ENCODE peak calls at places on chromosomes 16 and 17, in ten cellular contexts. One of them, this sample, is unnamed.
A peak's percentile ranks its signal among the peaks of the same experiment; 100 is the strongest.

GRCh38 chr16:49793244-49793643 is 62.7 kb downstream of the ZNF423 start:
- DNase-seq in thyroid gland: no peak
- DNase-seq in lower leg skin: no peak
- DNase-seq in AG10803: no peak
- DNase-seq in dorsolateral prefrontal cortex: no peak
- DNase-seq in thoracic aorta: no peak
- DNase-seq in CD8-positive, alpha-beta T cell: no peak
- DNase-seq in CD4-positive, alpha-beta T cell: no peak
- DNase-seq in PC-9: no peak
- DNase-seq in AG09319: no peak
- DNase-seq in this sample: no peak

GRCh38 chr16:87043273-87044030 is 273.7 kb downstream of the C16orf95 start:
- DNase-seq in thyroid gland: no peak
- DNase-seq in lower leg skin: no peak
- DNase-seq in AG10803: peak; percentile 8
- DNase-seq in dorsolateral prefrontal cortex: no peak
- DNase-seq in thoracic aorta: no peak
- DNase-seq in CD8-positive, alpha-beta T cell: no peak
- DNase-seq in CD4-positive, alpha-beta T cell: no peak
- DNase-seq in PC-9: no peak
- DNase-seq in AG09319: no peak
- DNase-seq in this sample: no peak

GRCh38 chr16:77183137-77183536 is 7.9 kb upstream of the MON1B start:
- DNase-seq in thyroid gland: no peak
- DNase-seq in lower leg skin: no peak
- DNase-seq in AG10803: peak; percentile 29
- DNase-seq in dorsolateral prefrontal cortex: no peak
- DNase-seq in thoracic aorta: no peak
- DNase-seq in CD8-positive, alpha-beta T cell: no peak
- DNase-seq in CD4-positive, alpha-beta T cell: no peak
- DNase-seq in PC-9: peak; percentile 41
- DNase-seq in AG09319: no peak
- DNase-seq in this sample: peak; percentile 73

GRCh38 chr17:2262146-2262587 is 41.4 kb downstream of the SMG6 start:
- DNase-seq in thyroid gland: no peak
- DNase-seq in lower leg skin: no peak
- DNase-seq in AG10803: peak; percentile 90
- DNase-seq in dorsolateral prefrontal cortex: no peak
- DNase-seq in thoracic aorta: no peak
- DNase-seq in CD8-positive, alpha-beta T cell: no peak
- DNase-seq in CD4-positive, alpha-beta T cell: no peak
- DNase-seq in PC-9: no peak
- DNase-seq in AG09319: no peak
- DNase-seq in this sample: peak; percentile 76

GRCh38 chr17:63382136-63382535 is 64.0 kb downstream of the CYB561 start:
- DNase-seq in thyroid gland: no peak
- DNase-seq in lower leg skin: no peak
- DNase-seq in AG10803: no peak
- DNase-seq in dorsolateral prefrontal cortex: no peak
- DNase-seq in thoracic aorta: no peak
- DNase-seq in CD8-positive, alpha-beta T cell: no peak
- DNase-seq in CD4-positive, alpha-beta T cell: no peak
- DNase-seq in PC-9: no peak
- DNase-seq in AG09319: no peak
- DNase-seq in this sample: no peak

GRCh38 chr17:15351925-15352324 is 10.5 kb upstream of the TEKT3 start:
- DNase-seq in thyroid gland: no peak
- DNase-seq in lower leg skin: no peak
- DNase-seq in AG10803: peak; percentile 86
- DNase-seq in dorsolateral prefrontal cortex: no peak
- DNase-seq in thoracic aorta: no peak
- DNase-seq in CD8-positive, alpha-beta T cell: no peak
- DNase-seq in CD4-positive, alpha-beta T cell: no peak
- DNase-seq in PC-9: peak; percentile 43
- DNase-seq in AG09319: peak; percentile 56
- DNase-seq in this sample: peak; percentile 89

GRCh38 chr17:64006361-64007088 is 8.4 kb downstream of the PRR29 start:
- DNase-seq in thyroid gland: no peak
- DNase-seq in lower leg skin: peak; percentile 85
- DNase-seq in AG10803: no peak
- DNase-seq in dorsolateral prefrontal cortex: peak; percentile 0
- DNase-seq in thoracic aorta: no peak
- DNase-seq in CD8-positive, alpha-beta T cell: no peak
- DNase-seq in CD4-positive, alpha-beta T cell: no peak
- DNase-seq in PC-9: no peak
- DNase-seq in AG09319: no peak
- DNase-seq in this sample: no peak

GRCh38 chr16:46658925-46659324 is 30.1 kb downstream of the VPS35 start:
- DNase-seq in thyroid gland: peak; percentile 3
- DNase-seq in lower leg skin: no peak
- DNase-seq in AG10803: no peak
- DNase-seq in dorsolateral prefrontal cortex: peak; percentile 29
- DNase-seq in thoracic aorta: no peak
- DNase-seq in CD8-positive, alpha-beta T cell: no peak
- DNase-seq in CD4-positive, alpha-beta T cell: no peak
- DNase-seq in PC-9: no peak
- DNase-seq in AG09319: no peak
- DNase-seq in this sample: no peak

GRCh38 chr16:9092282-9092962 is 978 bp downstream of the HAPSTR1 start:
- DNase-seq in thyroid gland: peak; percentile 40
- DNase-seq in lower leg skin: peak; percentile 91
- DNase-seq in AG10803: no peak
- DNase-seq in dorsolateral prefrontal cortex: no peak
- DNase-seq in thoracic aorta: no peak
- DNase-seq in CD8-positive, alpha-beta T cell: peak; percentile 45
- DNase-seq in CD4-positive, alpha-beta T cell: peak; percentile 40
- DNase-seq in PC-9: no peak
- DNase-seq in AG09319: no peak
- DNase-seq in this sample: no peak

GRCh38 chr17:1730345-1731193 is 6.1 kb downstream of the WDR81 start:
- DNase-seq in thyroid gland: peak; percentile 53
- DNase-seq in lower leg skin: peak; percentile 95
- DNase-seq in AG10803: peak; percentile 82
- DNase-seq in dorsolateral prefrontal cortex: no peak
- DNase-seq in thoracic aorta: no peak
- DNase-seq in CD8-positive, alpha-beta T cell: no peak
- DNase-seq in CD4-positive, alpha-beta T cell: no peak
- DNase-seq in PC-9: no peak
- DNase-seq in AG09319: peak; percentile 67
- DNase-seq in this sample: peak; percentile 70

GRCh38 chr16:56744996-56745640 is 15.2 kb downstream of the NUP93 start:
- DNase-seq in thyroid gland: peak; percentile 55
- DNase-seq in lower leg skin: no peak
- DNase-seq in AG10803: no peak
- DNase-seq in dorsolateral prefrontal cortex: no peak
- DNase-seq in thoracic aorta: no peak
- DNase-seq in CD8-positive, alpha-beta T cell: no peak
- DNase-seq in CD4-positive, alpha-beta T cell: no peak
- DNase-seq in PC-9: no peak
- DNase-seq in AG09319: no peak
- DNase-seq in this sample: no peak

GRCh38 chr16:17591655-17592405 is 121.1 kb upstream of the XYLT1 start:
- DNase-seq in thyroid gland: peak; percentile 3
- DNase-seq in lower leg skin: no peak
- DNase-seq in AG10803: no peak
- DNase-seq in dorsolateral prefrontal cortex: no peak
- DNase-seq in thoracic aorta: no peak
- DNase-seq in CD8-positive, alpha-beta T cell: no peak
- DNase-seq in CD4-positive, alpha-beta T cell: peak; percentile 5
- DNase-seq in PC-9: no peak
- DNase-seq in AG09319: no peak
- DNase-seq in this sample: no peak
- TF ChIP-seq CTCF in thyroid gland: no peak
- TF ChIP-seq CTCF in lower leg skin: no peak
- TF ChIP-seq CTCF in AG10803: no peak
- TF ChIP-seq CTCF in dorsolateral prefrontal cortex: no peak
- TF ChIP-seq CTCF in thoracic aorta: no peak
- TF ChIP-seq CTCF in CD8-positive, alpha-beta T cell: no peak
- TF ChIP-seq CTCF in CD4-positive, alpha-beta T cell: no peak
- TF ChIP-seq CTCF in PC-9: no peak
- TF ChIP-seq CTCF in AG09319: no peak
- TF ChIP-seq CTCF in this sample: no peak

DNA sequence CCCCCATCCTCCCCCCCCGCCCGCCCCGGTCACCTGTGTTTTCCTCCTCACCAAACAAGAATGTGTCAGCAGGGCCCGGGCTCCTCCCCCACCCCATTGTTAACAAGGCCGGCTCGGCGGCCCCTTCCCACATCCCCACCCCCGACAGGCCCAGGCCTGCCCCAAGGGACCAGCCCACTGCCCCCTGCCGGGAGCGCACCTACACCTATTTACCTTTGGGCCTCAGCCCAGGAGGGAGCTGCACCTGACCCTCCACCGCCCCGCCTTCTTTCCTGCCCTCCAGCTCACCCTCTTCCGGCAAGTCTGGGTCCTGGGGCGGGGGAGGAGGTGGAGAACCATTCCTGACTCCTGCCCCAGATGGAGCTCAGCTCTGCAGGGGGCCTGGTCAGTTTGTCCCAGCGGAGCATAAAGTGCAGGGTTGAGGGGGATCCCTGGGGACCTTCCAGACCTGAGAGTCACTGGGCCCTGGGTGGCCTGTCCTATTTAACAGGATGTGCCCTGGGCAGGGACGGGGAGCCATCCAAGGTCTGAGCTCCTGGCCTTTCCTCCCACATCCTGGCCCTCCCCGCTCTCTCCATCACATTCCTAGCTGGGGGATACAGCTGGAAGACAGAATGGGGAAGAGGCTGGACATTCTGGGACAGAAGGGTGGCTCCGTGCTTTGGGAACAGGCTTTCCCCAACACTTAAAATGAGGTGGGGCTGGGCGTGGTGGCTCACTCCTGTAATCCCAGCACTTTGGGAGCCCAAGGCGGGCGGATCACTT is 8.3 kb downstream of the FOXJ1 start:
- DNase-seq in thyroid gland: peak; percentile 90
- DNase-seq in lower leg skin: no peak
- DNase-seq in AG10803: no peak
- DNase-seq in dorsolateral prefrontal cortex: no peak
- DNase-seq in thoracic aorta: no peak
- DNase-seq in CD8-positive, alpha-beta T cell: no peak
- DNase-seq in CD4-positive, alpha-beta T cell: no peak
- DNase-seq in PC-9: peak; percentile 77
- DNase-seq in AG09319: no peak
- DNase-seq in this sample: peak; percentile 92
- TF ChIP-seq CTCF in thyroid gland: no peak
- TF ChIP-seq CTCF in lower leg skin: no peak
- TF ChIP-seq CTCF in AG10803: no peak
- TF ChIP-seq CTCF in dorsolateral prefrontal cortex: no peak
- TF ChIP-seq CTCF in thoracic aorta: no peak
- TF ChIP-seq CTCF in CD8-positive, alpha-beta T cell: no peak
- TF ChIP-seq CTCF in CD4-positive, alpha-beta T cell: no peak
- TF ChIP-seq CTCF in PC-9: no peak
- TF ChIP-seq CTCF in AG09319: no peak
- TF ChIP-seq CTCF in this sample: no peak

GRCh38 chr17:81179220-81179619 is 13.2 kb upstream of the AATK start:
- DNase-seq in thyroid gland: no peak
- DNase-seq in lower leg skin: no peak
- DNase-seq in AG10803: no peak
- DNase-seq in dorsolateral prefrontal cortex: no peak
- DNase-seq in thoracic aorta: no peak
- DNase-seq in CD8-positive, alpha-beta T cell: no peak
- DNase-seq in CD4-positive, alpha-beta T cell: no peak
- DNase-seq in PC-9: no peak
- DNase-seq in AG09319: no peak
- DNase-seq in this sample: no peak
- TF ChIP-seq CTCF in thyroid gland: no peak
- TF ChIP-seq CTCF in lower leg skin: no peak
- TF ChIP-seq CTCF in AG10803: no peak
- TF ChIP-seq CTCF in dorsolateral prefrontal cortex: no peak
- TF ChIP-seq CTCF in thoracic aorta: no peak
- TF ChIP-seq CTCF in CD8-positive, alpha-beta T cell: no peak
- TF ChIP-seq CTCF in CD4-positive, alpha-beta T cell: no peak
- TF ChIP-seq CTCF in PC-9: no peak
- TF ChIP-seq CTCF in AG09319: no peak
- TF ChIP-seq CTCF in this sample: no peak

GRCh38 chr17:14211778-14212177 is 24.9 kb downstream of the CDRT15 start:
- DNase-seq in thyroid gland: peak; percentile 32
- DNase-seq in lower leg skin: no peak
- DNase-seq in AG10803: no peak
- DNase-seq in dorsolateral prefrontal cortex: no peak
- DNase-seq in thoracic aorta: no peak
- DNase-seq in CD8-positive, alpha-beta T cell: peak; percentile 42
- DNase-seq in CD4-positive, alpha-beta T cell: peak; percentile 20
- DNase-seq in PC-9: no peak
- DNase-seq in AG09319: no peak
- DNase-seq in this sample: no peak
- TF ChIP-seq CTCF in thyroid gland: peak; percentile 36
- TF ChIP-seq CTCF in lower leg skin: no peak
- TF ChIP-seq CTCF in AG10803: peak; percentile 48
- TF ChIP-seq CTCF in dorsolateral prefrontal cortex: peak; percentile 36
- TF ChIP-seq CTCF in thoracic aorta: no peak
- TF ChIP-seq CTCF in CD8-positive, alpha-beta T cell: peak; percentile 48
- TF ChIP-seq CTCF in CD4-positive, alpha-beta T cell: peak; percentile 31
- TF ChIP-seq CTCF in PC-9: peak; percentile 28
- TF ChIP-seq CTCF in AG09319: peak; percentile 51
- TF ChIP-seq CTCF in this sample: peak; percentile 22

GRCh38 chr17:11644265-11645212 is 46.3 kb downstream of the DNAH9 start:
- DNase-seq in thyroid gland: peak; percentile 75
- DNase-seq in lower leg skin: no peak
- DNase-seq in AG10803: peak; percentile 53
- DNase-seq in dorsolateral prefrontal cortex: peak; percentile 67
- DNase-seq in thoracic aorta: peak; percentile 7
- DNase-seq in CD8-positive, alpha-beta T cell: no peak
- DNase-seq in CD4-positive, alpha-beta T cell: no peak
- DNase-seq in PC-9: no peak
- DNase-seq in AG09319: no peak
- DNase-seq in this sample: peak; percentile 63
- TF ChIP-seq CTCF in thyroid gland: peak; percentile 69
- TF ChIP-seq CTCF in lower leg skin: no peak
- TF ChIP-seq CTCF in AG10803: peak; percentile 66
- TF ChIP-seq CTCF in dorsolateral prefrontal cortex: peak; percentile 88
- TF ChIP-seq CTCF in thoracic aorta: peak; percentile 53
- TF ChIP-seq CTCF in CD8-positive, alpha-beta T cell: peak; percentile 33
- TF ChIP-seq CTCF in CD4-positive, alpha-beta T cell: peak; percentile 66
- TF ChIP-seq CTCF in PC-9: peak; percentile 73
- TF ChIP-seq CTCF in AG09319: peak; percentile 35
- TF ChIP-seq CTCF in this sample: peak; percentile 74

DNA sequence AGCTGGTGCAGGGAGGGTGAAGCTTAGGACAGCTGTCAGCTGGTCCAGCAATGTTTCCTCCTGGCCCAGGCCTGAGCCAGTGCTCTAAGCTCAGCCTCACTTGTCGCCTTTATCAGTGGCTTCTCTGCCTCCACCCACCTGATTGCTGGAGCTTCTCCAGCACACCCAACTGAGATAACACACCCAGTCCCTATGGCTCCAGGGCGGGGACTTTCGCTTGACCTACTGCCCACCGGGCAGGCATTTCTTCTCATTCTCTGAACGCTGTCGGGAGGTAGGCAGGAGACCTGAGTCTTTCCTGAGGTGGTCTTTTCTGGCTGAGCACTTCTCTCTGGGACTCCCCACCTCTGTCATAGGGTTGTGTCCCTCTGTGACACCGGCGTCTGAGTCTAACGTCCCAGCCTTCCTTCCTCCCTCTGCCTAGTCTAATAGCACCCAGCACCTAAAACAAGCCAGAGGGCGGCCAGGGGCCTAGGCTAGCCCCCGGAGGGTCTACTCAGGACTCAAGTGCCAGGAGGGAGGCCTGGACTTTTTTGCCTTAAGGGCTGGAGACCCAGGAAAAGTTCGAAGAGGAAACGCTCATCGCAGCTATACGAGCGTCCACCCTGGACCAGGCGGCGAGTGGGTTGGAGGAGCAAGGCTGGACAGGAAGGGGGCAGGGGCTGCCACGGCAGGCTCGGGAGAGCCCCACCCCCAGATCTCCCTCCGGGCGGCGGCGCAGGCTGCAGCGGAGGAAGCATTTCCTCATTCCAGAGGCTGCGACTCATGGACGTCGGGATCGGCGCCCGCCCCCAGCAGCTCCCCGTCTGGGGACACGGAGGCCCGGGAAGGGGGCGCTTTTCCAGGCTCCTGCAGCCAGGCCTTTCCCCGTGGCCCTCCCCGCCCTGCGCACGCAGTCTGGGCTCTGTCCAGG is 756 bp downstream of the TAX1BP3 start:
- DNase-seq in thyroid gland: peak; percentile 84
- DNase-seq in lower leg skin: peak; percentile 97
- DNase-seq in AG10803: peak; percentile 94
- DNase-seq in dorsolateral prefrontal cortex: peak; percentile 42
- DNase-seq in thoracic aorta: peak; percentile 48
- DNase-seq in CD8-positive, alpha-beta T cell: no peak
- DNase-seq in CD4-positive, alpha-beta T cell: peak; percentile 15
- DNase-seq in PC-9: peak; percentile 87
- DNase-seq in AG09319: peak; percentile 79
- DNase-seq in this sample: peak; percentile 81
- TF ChIP-seq CTCF in thyroid gland: no peak
- TF ChIP-seq CTCF in lower leg skin: no peak
- TF ChIP-seq CTCF in AG10803: no peak
- TF ChIP-seq CTCF in dorsolateral prefrontal cortex: peak; percentile 7
- TF ChIP-seq CTCF in thoracic aorta: no peak
- TF ChIP-seq CTCF in CD8-positive, alpha-beta T cell: no peak
- TF ChIP-seq CTCF in CD4-positive, alpha-beta T cell: no peak
- TF ChIP-seq CTCF in PC-9: no peak
- TF ChIP-seq CTCF in AG09319: no peak
- TF ChIP-seq CTCF in this sample: no peak